ENCODE peak calls at places on chromosome 15, in nine cellular contexts. W is progenitor cell of endocrine pancreas, E is Peyer's patch, C is AG04450, Z is right lobe of liver, N is cardiac muscle cell, M is lower leg skin, X is bronchial epithelial cell, I is epithelial cell of esophagus. U is an unnamed sample.

GRCh38 chr15:77021803-77022381 is 27.0 kb downstream of the PSTPIP1 start:
- DNase-seq in C (no peak), X (no peak), M (no peak), Z (peak), I (no peak), E (peak), W (no peak), N (no peak), U (no peak)

GRCh38 chr15:101071651-101072050 is 152.5 kb downstream of the LRRK1 start:
- DNase-seq in W (no peak), I (no peak), N (no peak), C (no peak), E (peak), M (no peak), Z (no peak), X (no peak), U (no peak)

GRCh38 chr15:40323953-40324937 is 753 bp downstream of the INAFM2 start:
- DNase-seq in X (no peak), Z (peak), M (no peak), W (no peak), E (no peak), C (no peak), N (no peak), I (no peak), U (no peak)

GRCh38 chr15:73822998-73823397 is 50.4 kb upstream of the TBC1D21 start:
- DNase-seq in X (peak), M (no peak), E (no peak), N (peak), C (no peak), Z (no peak), I (peak), W (no peak), U (no peak)

GRCh38 chr15:75170711-75171341 is 30.9 kb upstream of the C15orf39 start:
- DNase-seq in M (no peak), C (no peak), E (no peak), N (peak), X (peak), I (peak), Z (no peak), W (no peak), U (no peak)

GRCh38 chr15:98715890-98716443 is 67.6 kb downstream of the IGF1R start:
- DNase-seq in X (no peak), C (no peak), E (no peak), M (no peak), I (no peak), W (no peak), Z (no peak), N (no peak), U (no peak)

GRCh38 chr15:89374116-89375004 is 39.7 kb upstream of the POLG start:
- DNase-seq in N (no peak), Z (no peak), E (no peak), M (no peak), I (no peak), X (no peak), C (no peak), W (no peak), U (no peak)

GRCh38 chr15:100863406-100864198 is 16.0 kb upstream of the ALDH1A3 start:
- DNase-seq in N (no peak), X (no peak), E (no peak), Z (no peak), C (peak), I (no peak), M (no peak), W (no peak), U (no peak)

GRCh38 chr15:58684751-58685150 is 64.8 kb downstream of the ADAM10 start:
- DNase-seq in Z (no peak), C (no peak), I (no peak), N (no peak), M (no peak), W (no peak), X (no peak), E (no peak), U (no peak)

GRCh38 chr15:85587707-85588441 is 206.9 kb downstream of the KLHL25 start:
- DNase-seq in M (no peak), W (no peak), E (no peak), Z (no peak), C (no peak), X (peak), I (peak), N (no peak), U (no peak)

GRCh38 chr15:81419304-81419943 is 45.4 kb upstream of the TMC3 start:
- DNase-seq in N (peak), Z (no peak), M (no peak), C (peak), I (peak), W (no peak), X (peak), E (no peak), U (no peak)

GRCh38 chr15:99481406-99481805 is 84.4 kb upstream of the MEF2A start:
- DNase-seq in M (no peak), C (no peak), N (no peak), I (no peak), E (no peak), Z (no peak), X (no peak), W (no peak), U (no peak)

GRCh38 chr15:57654136-57654845 is 52.2 kb upstream of the POLR2M start:
- DNase-seq in E (no peak), C (peak), N (no peak), W (no peak), I (peak), Z (no peak), M (no peak), X (peak), U (peak)

GRCh38 chr15:73602992-73603391 is 30.2 kb downstream of the NPTN start:
- DNase-seq in N (no peak), I (no peak), W (no peak), M (no peak), C (no peak), X (no peak), E (no peak), Z (no peak), U (no peak)

GRCh38 chr15:47903369-47903768 is 186.1 kb downstream of the SEMA6D start:
- DNase-seq in N (no peak), X (no peak), M (no peak), W (no peak), E (no peak), C (no peak), Z (no peak), I (no peak), U (no peak)

GRCh38 chr15:81633889-81634288 is 259.9 kb upstream of the TMC3 start:
- DNase-seq in W (no peak), M (no peak), N (no peak), C (no peak), E (no peak), X (no peak), I (no peak), Z (no peak), U (no peak)

GRCh38 chr15:50135123-50135541 is 16.1 kb upstream of the ATP8B4 start:
- DNase-seq in Z (no peak), C (no peak), X (no peak), M (no peak), I (no peak), E (no peak), N (no peak), W (no peak), U (no peak)

GRCh38 chr15:50774450-50774849 is 8.9 kb upstream of the SPPL2A start:
- DNase-seq in X (peak), E (no peak), N (no peak), I (peak), Z (no peak), M (peak), C (no peak), W (no peak), U (no peak)

GRCh38 chr15:38074029-38074428 is 139.6 kb downstream of the TMCO5A start:
- DNase-seq in C (no peak), X (peak), Z (no peak), E (no peak), W (no peak), N (no peak), M (no peak), I (no peak), U (no peak)

GRCh38 chr15:38073278-38073930 is 139.0 kb downstream of the TMCO5A start:
- DNase-seq in N (peak), I (no peak), W (no peak), C (no peak), E (no peak), Z (peak), M (peak), X (peak), U (no peak)

GRCh38 chr15:38071211-38071972 is 137.0 kb downstream of the TMCO5A start:
- DNase-seq in W (no peak), C (no peak), Z (no peak), I (peak), E (no peak), N (no peak), X (peak), M (no peak), U (no peak)

GRCh38 chr15:38072007-38072506 is 137.6 kb downstream of the TMCO5A start:
- DNase-seq in W (no peak), E (no peak), C (no peak), N (no peak), Z (no peak), M (no peak), I (no peak), X (no peak), U (no peak)

GRCh38 chr15:38072507-38073277 is 138.3 kb downstream of the TMCO5A start:
- DNase-seq in X (peak), M (peak), C (no peak), Z (peak), I (peak), E (peak), W (peak), N (peak), U (no peak)
- TF ChIP-seq CTCF in X (peak), M (no peak), C (peak), Z (no peak), I (peak), E (no peak), W (no peak), N (peak), U (peak)

DNA sequence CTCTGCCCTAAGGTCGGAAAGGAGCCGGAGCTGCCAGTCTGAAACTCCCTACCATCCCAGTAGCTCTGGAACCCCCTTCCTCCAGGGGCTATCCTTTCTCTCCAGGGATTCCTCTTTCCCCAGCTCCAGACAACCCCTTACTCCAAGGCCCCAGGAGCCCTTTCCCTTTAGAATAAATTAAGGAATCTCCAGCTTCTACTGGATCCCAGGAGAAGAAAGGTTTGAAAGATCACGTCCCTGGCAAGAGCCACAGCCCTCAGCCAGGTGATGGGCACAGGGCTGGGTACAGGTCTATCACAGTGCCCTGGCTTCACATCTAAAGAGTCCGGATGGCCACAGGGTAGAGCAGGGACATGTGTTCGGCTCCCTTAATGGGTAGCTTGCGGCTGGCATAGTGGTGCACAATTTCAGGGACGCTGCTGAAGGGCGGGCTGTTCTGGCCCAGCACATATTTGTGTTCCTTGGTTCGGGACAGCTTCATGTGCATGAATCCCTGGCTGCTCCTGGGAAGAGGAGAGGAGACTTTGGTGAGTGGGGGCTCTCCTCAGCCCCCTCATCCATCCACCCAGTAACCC is 20.0 kb downstream of the SHF start:
- DNase-seq in W (no peak), I (no peak), E (no peak), M (no peak), N (no peak), C (no peak), X (no peak), Z (no peak), U (no peak)
- TF ChIP-seq CTCF in W (no peak), I (no peak), E (no peak), M (no peak), N (no peak), C (no peak), X (no peak), Z (no peak), U (no peak)

GRCh38 chr15:94414921-94415320 is 183.6 kb downstream of the MCTP2 start:
- DNase-seq in X (peak), N (no peak), E (no peak), W (no peak), M (no peak), Z (no peak), C (no peak), I (peak), U (no peak)

GRCh38 chr15:94411279-94411678 is 179.9 kb downstream of the MCTP2 start:
- DNase-seq in M (no peak), Z (no peak), E (no peak), I (no peak), W (no peak), C (no peak), N (no peak), X (no peak), U (no peak)

GRCh38 chr15:94416829-94417228 is 185.5 kb downstream of the MCTP2 start:
- DNase-seq in N (no peak), W (no peak), E (no peak), X (no peak), M (no peak), Z (no peak), I (no peak), C (no peak), U (no peak)

GRCh38 chr15:94417464-94418293 is 186.3 kb downstream of the MCTP2 start:
- DNase-seq in E (no peak), C (no peak), Z (no peak), X (no peak), M (no peak), I (no peak), W (no peak), N (no peak), U (no peak)

GRCh38 chr15:94412979-94413741 is 181.8 kb downstream of the MCTP2 start:
- DNase-seq in W (no peak), C (no peak), X (peak), I (peak), E (peak), M (no peak), Z (no peak), N (peak), U (peak)
- TF ChIP-seq CTCF in W (peak), C (peak), X (peak), I (peak), E (no peak), M (no peak), Z (peak), N (peak), U (peak)

DNA sequence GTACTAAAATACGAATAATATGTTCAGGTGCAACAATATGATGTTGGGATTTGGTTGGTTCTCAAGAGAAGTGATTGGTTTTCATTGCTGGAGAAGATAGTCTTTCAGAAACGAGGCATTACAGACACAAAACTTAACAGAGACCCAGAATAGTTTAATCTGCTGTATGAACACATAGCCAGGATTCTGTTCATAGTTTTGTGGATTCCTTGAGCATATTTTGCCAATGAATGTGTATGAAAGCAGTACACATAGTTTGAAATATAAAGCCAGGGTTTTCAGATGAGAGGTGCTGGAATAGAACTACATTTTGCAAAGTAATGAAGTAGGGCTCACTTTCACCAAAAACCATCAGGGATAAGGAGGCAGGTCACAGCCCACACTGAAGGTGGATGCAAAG is 5.7 kb upstream of the MCTP2 start:
- DNase-seq in I (no peak), M (no peak), Z (no peak), X (no peak), W (no peak), N (no peak), C (no peak), E (no peak), U (no peak)
- TF ChIP-seq CTCF in I (no peak), M (no peak), Z (no peak), X (no peak), W (no peak), N (no peak), C (no peak), E (no peak), U (no peak)

U was measured in epithelial cell of proximal tubule.